ENCODE peak calls at places on chromosomes 1 and 21, in four cellular contexts. One of them, this sample, is unnamed.

GRCh38 chr1:2201062-2201461 is 6.5 kb upstream of the FAAP20 start:
- DNase-seq in A549: no peak
- DNase-seq in thoracic aorta: no peak
- DNase-seq in spleen: peak; percentile 77
- DNase-seq in this sample: no peak

GRCh38 chr1:87045757-87046422 is 131.5 kb downstream of the HS2ST1 start:
- DNase-seq in A549: no peak
- DNase-seq in thoracic aorta: no peak
- DNase-seq in spleen: no peak
- DNase-seq in this sample: no peak

GRCh38 chr1:29439615-29440014 is 203.3 kb downstream of the PTPRU start:
- DNase-seq in A549: no peak
- DNase-seq in thoracic aorta: no peak
- DNase-seq in spleen: no peak
- DNase-seq in this sample: no peak

GRCh38 chr1:156464335-156464734 is 36.2 kb downstream of the MEF2D start:
- DNase-seq in A549: no peak
- DNase-seq in thoracic aorta: no peak
- DNase-seq in spleen: no peak
- DNase-seq in this sample: no peak

GRCh38 chr1:29798699-29799566 is 562.6 kb downstream of the PTPRU start:
- DNase-seq in A549: no peak
- DNase-seq in thoracic aorta: no peak
- DNase-seq in spleen: peak; percentile 31
- DNase-seq in this sample: no peak

GRCh38 chr1:27413004-27413403 is 20.6 kb downstream of the GPR3 start:
- DNase-seq in A549: no peak
- DNase-seq in thoracic aorta: no peak
- DNase-seq in spleen: no peak
- DNase-seq in this sample: no peak

GRCh38 chr1:14914351-14914988 is 239.1 kb upstream of the TMEM51 start:
- DNase-seq in A549: no peak
- DNase-seq in thoracic aorta: no peak
- DNase-seq in spleen: no peak
- DNase-seq in this sample: no peak

GRCh38 chr21:44987886-44988606 is 48.2 kb downstream of the SLX9 start:
- DNase-seq in A549: no peak
- DNase-seq in thoracic aorta: no peak
- DNase-seq in spleen: peak; percentile 75
- DNase-seq in this sample: no peak

GRCh38 chr1:25577151-25577920 is 33.9 kb downstream of the LDLRAP1 start:
- DNase-seq in A549: no peak
- DNase-seq in thoracic aorta: no peak
- DNase-seq in spleen: no peak
- DNase-seq in this sample: no peak

GRCh38 chr1:204286841-204287387 is 72.8 kb downstream of the PLEKHA6 start:
- DNase-seq in A549: peak; percentile 48
- DNase-seq in thoracic aorta: no peak
- DNase-seq in spleen: no peak
- DNase-seq in this sample: no peak

GRCh38 chr1:176983786-176984185 is 180.7 kb downstream of the ASTN1 start:
- DNase-seq in A549: no peak
- DNase-seq in thoracic aorta: no peak
- DNase-seq in spleen: no peak
- DNase-seq in this sample: no peak

GRCh38 chr1:171233183-171233582 is 15.1 kb upstream of the FMO1 start:
- DNase-seq in A549: no peak
- DNase-seq in thoracic aorta: no peak
- DNase-seq in spleen: no peak
- DNase-seq in this sample: no peak

GRCh38 chr1:51044834-51045233 is 57.2 kb upstream of the C1orf185 start:
- DNase-seq in A549: no peak
- DNase-seq in thoracic aorta: no peak
- DNase-seq in spleen: no peak
- DNase-seq in this sample: no peak

GRCh38 chr1:89949991-89950624 is 44.8 kb upstream of the ZNF326 start:
- DNase-seq in A549: no peak
- DNase-seq in thoracic aorta: no peak
- DNase-seq in spleen: no peak
- DNase-seq in this sample: no peak

GRCh38 chr21:25535811-25536210 is 71.5 kb downstream of the MRPL39 start:
- DNase-seq in A549: no peak
- DNase-seq in thoracic aorta: no peak
- DNase-seq in spleen: no peak
- DNase-seq in this sample: no peak

GRCh38 chr21:26806734-26807372 is 38.4 kb downstream of the ADAMTS1 start:
- DNase-seq in A549: no peak
- DNase-seq in thoracic aorta: no peak
- DNase-seq in spleen: no peak
- DNase-seq in this sample: no peak

GRCh38 chr1:171716620-171717019 is 25.2 kb downstream of the VAMP4 start:
- DNase-seq in A549: no peak
- DNase-seq in thoracic aorta: no peak
- DNase-seq in spleen: no peak
- DNase-seq in this sample: no peak

GRCh38 chr1:32992489-32993214 is 28.0 kb upstream of the RNF19B start:
- DNase-seq in A549: peak; percentile 83
- DNase-seq in thoracic aorta: peak; percentile 31
- DNase-seq in spleen: peak; percentile 92
- DNase-seq in this sample: peak; percentile 88

GRCh38 chr21:46120301-46121285 is 22.7 kb downstream of the COL6A2 start:
- DNase-seq in A549: no peak
- DNase-seq in thoracic aorta: no peak
- DNase-seq in spleen: peak; percentile 60
- DNase-seq in this sample: peak; percentile 1

GRCh38 chr1:23249785-23250184 is 32.5 kb upstream of the HTR1D start:
- DNase-seq in A549: no peak
- DNase-seq in thoracic aorta: no peak
- DNase-seq in spleen: no peak
- DNase-seq in this sample: no peak

GRCh38 chr1:177256153-177256814 is 85.5 kb downstream of the BRINP2 start:
- DNase-seq in A549: peak; percentile 33
- DNase-seq in thoracic aorta: no peak
- DNase-seq in spleen: peak; percentile 81
- DNase-seq in this sample: peak; percentile 61

GRCh38 chr1:230572121-230573083 is 69.9 kb upstream of the COG2 start:
- DNase-seq in A549: no peak
- DNase-seq in thoracic aorta: no peak
- DNase-seq in spleen: no peak
- DNase-seq in this sample: peak; percentile 17

GRCh38 chr21:44377201-44377921 is 23.9 kb downstream of the TRPM2 start:
- DNase-seq in A549: no peak
- DNase-seq in thoracic aorta: no peak
- DNase-seq in spleen: no peak
- DNase-seq in this sample: no peak

GRCh38 chr21:45353200-45353599 is 51.8 kb upstream of the COL18A1 start:
- DNase-seq in A549: no peak
- DNase-seq in thoracic aorta: no peak
- DNase-seq in spleen: no peak
- DNase-seq in this sample: peak; percentile 59

GRCh38 chr1:92583821-92584760 is 97.4 kb upstream of the GFI1 start:
- DNase-seq in A549: no peak
- DNase-seq in thoracic aorta: no peak
- DNase-seq in spleen: no peak
- DNase-seq in this sample: peak; percentile 13

GRCh38 chr1:31764307-31765040 is at the start of gene ADGRB2:
- DNase-seq in A549: no peak
- DNase-seq in thoracic aorta: no peak
- DNase-seq in spleen: no peak
- DNase-seq in this sample: no peak

DNA sequence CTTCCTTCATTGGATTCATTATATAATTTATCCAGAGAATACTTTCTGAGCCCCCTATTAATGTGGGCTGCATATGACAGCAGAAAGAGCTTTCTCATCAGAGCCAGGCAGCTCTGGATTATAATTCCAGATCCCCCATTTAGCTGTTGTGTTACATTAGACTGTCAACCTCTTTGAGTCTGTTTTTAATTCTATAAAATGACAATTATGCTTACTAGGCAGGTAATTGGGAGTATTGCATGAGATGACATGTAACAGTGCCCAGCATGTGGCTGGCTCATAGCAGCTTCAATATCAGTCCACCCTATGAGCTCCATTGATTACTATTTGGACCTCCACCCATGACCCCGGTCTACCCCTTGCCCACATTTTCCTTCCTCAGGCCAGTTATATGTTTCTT is 49.6 kb downstream of the ABCA4 start:
- DNase-seq in A549: no peak
- DNase-seq in thoracic aorta: no peak
- DNase-seq in spleen: no peak
- DNase-seq in this sample: no peak
- H3K4me1 ChIP-seq in A549: peaks cover 34% of the 10 kb centered on the region
- H3K4me1 ChIP-seq in thoracic aorta: peaks cover 3% of the 10 kb centered on the region
- H3K4me1 ChIP-seq in spleen: peaks cover 37% of the 10 kb centered on the region
- H3K4me1 ChIP-seq in this sample: peaks cover 21% of the 10 kb centered on the region

DNA sequence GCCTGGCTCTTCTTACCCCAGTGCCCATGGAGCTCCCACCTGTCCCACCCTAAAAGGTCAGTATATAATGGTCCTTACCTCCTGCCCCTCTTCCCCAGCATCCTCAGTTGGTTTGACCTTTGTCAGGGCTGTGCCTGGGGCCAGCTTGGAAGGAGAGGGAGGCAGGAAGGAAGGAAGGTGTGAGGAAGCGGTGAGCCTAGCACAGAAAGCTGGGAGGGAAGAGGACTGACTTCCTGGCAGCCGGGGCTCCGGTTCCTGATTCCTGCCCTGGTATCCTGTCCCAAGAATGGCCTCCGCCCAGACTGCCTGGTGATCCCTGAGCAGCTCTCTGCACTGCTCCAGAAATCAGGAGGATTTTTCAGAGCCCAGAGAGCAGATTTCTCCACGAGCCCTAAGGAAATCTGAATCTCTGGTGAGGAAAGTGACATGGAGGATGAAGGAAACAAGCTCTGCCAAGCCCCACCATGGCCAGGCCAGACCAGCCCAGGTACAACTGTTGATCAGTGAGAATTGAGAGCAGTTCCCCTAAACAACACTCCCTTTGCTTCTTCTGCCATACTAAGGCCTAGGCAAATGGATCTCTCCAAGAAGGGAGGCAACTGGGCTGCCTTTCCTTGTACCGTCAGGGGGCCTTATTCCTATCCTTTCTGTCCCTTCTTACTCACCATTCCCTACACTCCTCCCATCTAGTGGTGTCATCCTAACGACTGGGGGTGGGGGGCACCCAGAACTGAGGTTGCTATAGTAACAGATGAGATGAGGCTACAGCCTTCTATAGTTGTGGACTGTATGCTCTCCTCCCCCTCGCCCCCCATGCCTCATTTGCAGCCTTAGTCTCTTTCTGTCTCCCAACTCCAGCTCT is 3.2 kb downstream of the PEA15 start:
- DNase-seq in A549: no peak
- DNase-seq in thoracic aorta: no peak
- DNase-seq in spleen: peak; percentile 78
- DNase-seq in this sample: no peak
- H3K4me1 ChIP-seq in A549: peaks cover 45% of the 10 kb centered on the region
- H3K4me1 ChIP-seq in thoracic aorta: peaks cover 40% of the 10 kb centered on the region
- H3K4me1 ChIP-seq in spleen: peaks cover 74% of the 10 kb centered on the region
- H3K4me1 ChIP-seq in this sample: peaks cover 33% of the 10 kb centered on the region

GRCh38 chr1:182633657-182634281 is 29.6 kb upstream of the RGS16 start:
- DNase-seq in A549: no peak
- DNase-seq in thoracic aorta: no peak
- DNase-seq in spleen: no peak
- DNase-seq in this sample: peak; percentile 98

GRCh38 chr1:182631954-182632353 is 27.8 kb upstream of the RGS16 start:
- DNase-seq in A549: no peak
- DNase-seq in thoracic aorta: no peak
- DNase-seq in spleen: no peak
- DNase-seq in this sample: no peak

GRCh38 chr1:182631058-182631677 is 27.0 kb upstream of the RGS16 start:
- DNase-seq in A549: no peak
- DNase-seq in thoracic aorta: no peak
- DNase-seq in spleen: no peak
- DNase-seq in this sample: no peak

GRCh38 chr1:182634306-182635072 is 30.3 kb upstream of the RGS16 start:
- DNase-seq in A549: no peak
- DNase-seq in thoracic aorta: no peak
- DNase-seq in spleen: no peak
- DNase-seq in this sample: peak; percentile 84

DNA sequence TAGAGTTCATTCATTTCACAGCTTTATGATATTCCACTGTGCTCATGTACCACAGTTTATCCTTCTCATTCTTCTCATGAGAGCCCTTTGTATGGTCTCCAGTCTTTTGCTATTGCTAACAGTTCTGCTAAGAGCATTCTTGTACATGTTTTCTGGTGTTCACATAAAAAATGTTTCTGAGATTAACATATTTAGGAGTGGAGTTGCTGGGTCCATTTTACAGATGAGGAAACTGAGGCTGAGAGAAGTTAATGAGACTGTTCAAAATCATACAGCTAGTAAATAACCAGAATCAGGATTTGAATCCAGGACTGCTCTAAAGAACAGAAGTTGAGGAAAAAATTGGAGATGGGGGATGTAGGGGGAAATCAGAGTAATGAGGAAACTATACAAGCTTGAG is 28.8 kb upstream of the RGS16 start:
- DNase-seq in A549: no peak
- DNase-seq in thoracic aorta: no peak
- DNase-seq in spleen: no peak
- DNase-seq in this sample: no peak
- H3K4me1 ChIP-seq in A549: no peaks in the 10 kb centered on the region
- H3K4me1 ChIP-seq in thoracic aorta: no peaks in the 10 kb centered on the region
- H3K4me1 ChIP-seq in spleen: peaks cover 52% of the 10 kb centered on the region
- H3K4me1 ChIP-seq in this sample: peaks cover 65% of the 10 kb centered on the region

DNA sequence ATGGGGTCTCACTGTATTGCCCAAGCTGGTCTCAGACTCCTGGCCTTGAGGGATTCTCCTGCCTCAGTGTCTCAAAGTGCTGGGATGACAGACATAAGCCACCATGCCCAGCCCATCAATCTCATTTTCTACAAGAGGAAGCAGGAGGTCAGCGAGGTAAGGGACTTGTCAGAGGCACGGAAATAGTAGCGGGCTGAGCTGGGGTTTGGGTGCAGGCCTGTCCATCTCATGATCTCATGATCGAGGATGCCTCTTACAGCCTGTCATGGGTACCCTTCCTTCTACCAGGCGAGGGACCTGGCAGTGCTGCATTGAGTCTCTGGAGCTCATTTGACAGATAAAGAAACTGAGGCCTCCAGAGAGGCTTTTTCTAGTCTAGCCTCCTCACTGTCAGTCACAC is 28.5 kb upstream of the SCCPDH start:
- DNase-seq in A549: no peak
- DNase-seq in thoracic aorta: no peak
- DNase-seq in spleen: no peak
- DNase-seq in this sample: no peak
- H3K4me1 ChIP-seq in A549: peaks cover 3% of the 10 kb centered on the region
- H3K4me1 ChIP-seq in thoracic aorta: no peaks in the 10 kb centered on the region
- H3K4me1 ChIP-seq in spleen: peaks cover 11% of the 10 kb centered on the region
- H3K4me1 ChIP-seq in this sample: no peaks in the 10 kb centered on the region

DNA sequence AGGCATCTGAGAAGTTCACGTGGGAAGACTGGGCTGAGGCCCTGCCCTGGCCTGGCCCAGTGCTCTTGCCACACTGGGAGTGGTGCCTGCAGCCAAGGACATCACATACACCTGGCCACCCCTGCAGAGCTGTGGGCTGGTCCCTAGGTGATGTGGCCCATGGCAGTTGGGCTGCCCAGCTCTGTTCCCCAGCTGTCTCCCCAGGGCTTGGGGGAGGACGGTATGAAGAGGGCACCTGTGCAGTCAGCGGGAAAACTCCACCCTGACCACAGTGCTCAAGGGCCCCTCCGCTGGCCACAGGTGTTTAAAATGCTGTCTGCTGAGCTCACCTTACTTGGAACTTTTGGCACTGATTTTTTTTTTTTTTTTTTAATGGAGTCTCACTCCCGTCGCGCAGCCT is 120.4 kb upstream of the SLC25A33 start:
- DNase-seq in A549: no peak
- DNase-seq in thoracic aorta: no peak
- DNase-seq in spleen: no peak
- DNase-seq in this sample: no peak
- H3K4me1 ChIP-seq in A549: peaks cover 2% of the 10 kb centered on the region
- H3K4me1 ChIP-seq in thoracic aorta: peaks cover 14% of the 10 kb centered on the region
- H3K4me1 ChIP-seq in spleen: peaks cover 27% of the 10 kb centered on the region
- H3K4me1 ChIP-seq in this sample: peaks cover 2% of the 10 kb centered on the region

This sample was measured in SJCRH30.